ENCODE peak calls at places on chromosomes 12 and 14, in seven cellular contexts. X is AG04449, I is hepatocyte, T is kidney epithelial cell, M is fibroblast of mammary gland, A is PC-3, U is IMR-90. K is an unnamed sample.

GRCh38 chr12:110622582-110622981 is 8.7 kb downstream of the TCTN1 start:
- DNase-seq in X (no peak), I (no peak), T (no peak), M (peak; percentile 7), A (no peak), U (no peak), K (no peak)

GRCh38 chr14:71566276-71566675 is 366.0 kb upstream of the RGS6 start:
- DNase-seq in X (no peak), I (no peak), T (no peak), M (no peak), A (no peak), U (no peak), K (no peak)

GRCh38 chr12:65827827-65828231 is 3.5 kb downstream of the HMGA2 start:
- DNase-seq in X (no peak), I (no peak), T (no peak), M (no peak), A (peak; percentile 35), U (no peak), K (no peak)

GRCh38 chr14:100307215-100308111 is 1.2 kb upstream of the SLC25A29 start:
- DNase-seq in X (no peak), I (peak; percentile 52), T (no peak), M (no peak), A (no peak), U (peak; percentile 17), K (no peak)

GRCh38 chr14:33469898-33470297 is 481.0 kb downstream of the EGLN3 start:
- DNase-seq in X (no peak), I (no peak), T (no peak), M (no peak), A (no peak), U (no peak), K (no peak)

GRCh38 chr12:34033628-34034296 is 11.5 kb downstream of the ALG10 start:
- DNase-seq in X (no peak), I (peak; percentile 40), T (no peak), M (peak; percentile 45), A (peak; percentile 59), U (peak; percentile 42), K (no peak)

GRCh38 chr12:15982471-15982870 is 71.3 kb downstream of the DERA start:
- DNase-seq in X (no peak), I (peak; percentile 28), T (no peak), M (peak; percentile 68), A (peak; percentile 46), U (peak; percentile 67), K (no peak)

GRCh38 chr12:75877588-75878381 is 153.8 kb downstream of the PHLDA1 start:
- DNase-seq in X (no peak), I (peak; percentile 11), T (no peak), M (no peak), A (no peak), U (peak; percentile 34), K (no peak)

GRCh38 chr12:113237748-113238147 is 16.5 kb downstream of the TPCN1 start:
- DNase-seq in X (no peak), I (no peak), T (no peak), M (no peak), A (no peak), U (no peak), K (no peak)

GRCh38 chr12:546920-547845 is 87.4 kb downstream of the B4GALNT3 start:
- DNase-seq in X (no peak), I (peak; percentile 78), T (no peak), M (peak; percentile 30), A (peak; percentile 67), U (peak; percentile 26), K (no peak)

GRCh38 chr12:124750787-124751471 is 112.7 kb downstream of the SCARB1 start:
- DNase-seq in X (no peak), I (no peak), T (no peak), M (no peak), A (no peak), U (no peak), K (no peak)

GRCh38 chr14:95784137-95784536 is 70.2 kb upstream of the TCL1A start:
- DNase-seq in X (no peak), I (peak; percentile 71), T (no peak), M (peak; percentile 25), A (peak; percentile 42), U (peak; percentile 38), K (no peak)

GRCh38 chr14:83006071-83006670 is 1472.5 kb upstream of the SEL1L start:
- DNase-seq in X (no peak), I (peak; percentile 8), T (no peak), M (no peak), A (no peak), U (no peak), K (no peak)

GRCh38 chr12:131673519-131674265 is 37.2 kb upstream of the SFSWAP start:
- DNase-seq in X (no peak), I (no peak), T (no peak), M (peak; percentile 70), A (peak; percentile 78), U (peak; percentile 10), K (no peak)

GRCh38 chr12:75302225-75302624 is 27.9 kb downstream of the CAPS2 start:
- DNase-seq in X (no peak), I (no peak), T (no peak), M (no peak), A (no peak), U (no peak), K (no peak)

GRCh38 chr12:47367912-47368537 is 288.3 kb upstream of the AMIGO2 start:
- DNase-seq in X (no peak), I (no peak), T (no peak), M (no peak), A (no peak), U (no peak), K (no peak)

GRCh38 chr14:97539884-97540283 is 742.7 kb downstream of the VRK1 start:
- DNase-seq in X (no peak), I (no peak), T (no peak), M (no peak), A (peak; percentile 57), U (no peak), K (no peak)

GRCh38 chr14:64502476-64503183 is 1.0 kb downstream of the ZBTB25 start:
- DNase-seq in X (no peak), I (peak; percentile 55), T (no peak), M (peak; percentile 18), A (peak; percentile 43), U (peak; percentile 16), K (no peak)

GRCh38 chr12:77946541-77947021 is 115.9 kb downstream of the NAV3 start:
- DNase-seq in X (peak; percentile 51), I (no peak), T (no peak), M (no peak), A (no peak), U (peak; percentile 19), K (no peak)

GRCh38 chr12:49763006-49763591 is 21.7 kb downstream of the TMBIM6 start:
- DNase-seq in X (no peak), I (peak; percentile 74), T (peak; percentile 16), M (peak; percentile 54), A (peak; percentile 45), U (peak; percentile 39), K (no peak)

GRCh38 chr12:5796171-5797091 is 148.6 kb downstream of the ANO2 start:
- DNase-seq in X (no peak), I (peak; percentile 84), T (no peak), M (no peak), A (peak; percentile 22), U (peak; percentile 30), K (no peak)

GRCh38 chr12:83634726-83635267 is 948.1 kb downstream of the TMTC2 start:
- DNase-seq in X (no peak), I (no peak), T (no peak), M (no peak), A (no peak), U (no peak), K (no peak)

GRCh38 chr14:68972507-68973272 is 6.4 kb downstream of the ACTN1 start:
- DNase-seq in X (no peak), I (no peak), T (no peak), M (no peak), A (no peak), U (peak; percentile 94), K (no peak)

GRCh38 chr14:87161502-87161901 is 831.5 kb downstream of the GALC start:
- DNase-seq in X (no peak), I (no peak), T (no peak), M (no peak), A (no peak), U (no peak), K (no peak)

GRCh38 chr14:101066826-101067508 is 163.4 kb upstream of the RTL1 start:
- DNase-seq in X (no peak), I (no peak), T (no peak), M (no peak), A (no peak), U (no peak), K (no peak)

GRCh38 chr12:45299132-45299692 is 83.3 kb downstream of the ANO6 start:
- DNase-seq in X (peak; percentile 63), I (no peak), T (no peak), M (peak; percentile 75), A (peak; percentile 65), U (peak; percentile 64), K (no peak)

GRCh38 chr14:52348796-52349195 is 34.7 kb downstream of the PTGER2 start:
- DNase-seq in X (peak; percentile 38), I (no peak), T (no peak), M (peak; percentile 68), A (peak; percentile 83), U (peak; percentile 87), K (peak; percentile 84)

GRCh38 chr12:765861-766260 is 13.5 kb downstream of the WNK1 start:
- DNase-seq in X (no peak), I (no peak), T (no peak), M (no peak), A (no peak), U (no peak), K (no peak)

GRCh38 chr14:101442451-101442850 is 118.8 kb upstream of the DIO3 start:
- DNase-seq in X (no peak), I (no peak), T (no peak), M (no peak), A (no peak), U (no peak), K (no peak)

GRCh38 chr12:130401703-130402102 is 64.0 kb downstream of the PIWIL1 start:
- DNase-seq in X (no peak), I (peak; percentile 45), T (no peak), M (no peak), A (no peak), U (no peak), K (no peak)

GRCh38 chr12:7638064-7638763 is 27.5 kb downstream of the APOBEC1 start:
- DNase-seq in X (no peak), I (no peak), T (no peak), M (no peak), A (no peak), U (no peak), K (no peak)
- TF ChIP-seq CTCF in X (no peak), I (no peak), T (no peak), M (no peak), A (no peak), U (no peak), K (no peak)

GRCh38 chr12:120238224-120238616 is 27.3 kb downstream of the PXN start:
- DNase-seq in X (no peak), I (no peak), T (no peak), M (no peak), A (no peak), U (no peak), K (no peak)
- H3K4me3 ChIP-seq in X (no peak overlapping the region), I (no peak overlapping the region), T (no peak overlapping the region), M (no peak overlapping the region), A (no peak overlapping the region), U (no peak overlapping the region), K (no peak overlapping the region)

GRCh38 chr12:58450868-58451482 is 469.3 kb downstream of the LRIG3 start:
- DNase-seq in X (no peak), I (no peak), T (no peak), M (no peak), A (no peak), U (no peak), K (no peak)
- TF ChIP-seq CTCF in X (no peak), I (no peak), T (no peak), M (no peak), A (no peak), U (no peak), K (no peak)

GRCh38 chr14:77641534-77642341 is 25.3 kb upstream of the SPTLC2 start:
- DNase-seq in X (no peak), I (no peak), T (no peak), M (peak; percentile 74), A (peak; percentile 39), U (peak; percentile 47), K (no peak)
- H3K4me3 ChIP-seq in X (peak overlapping the region; percentile 46), I (no peak overlapping the region), T (peak overlapping the region; percentile 23), M (peak overlapping the region; percentile 45), A (peak overlapping the region; percentile 28), U (peak overlapping the region; percentile 25), K (peak overlapping the region; percentile 53)

K was measured in epithelial cell of proximal tubule.